ENCODE peak calls at places on chromosomes 2 and 18, in seven cellular contexts. K is bronchial epithelial cell; D is stimulated activated CD8-positive, alpha-beta memory T cell treated with anti-CD3 and anti-CD28 coated beads, Interleukin-4, amount 100 ng/mL, for 1 hour; Q is effector memory CD4-positive, alpha-beta T cell; A is activated CD8-positive, alpha-beta T cell treated with anti-CD3 and anti-CD28 coated beads for 36 hours; T is AG10803; B is anterior cingulate cortex. W is an unnamed sample.

GRCh38 chr2:223916181-223916900 is 28.8 kb downstream of the WDFY1 start:
- DNase-seq in D (no peak), B (no peak), K (no peak), T (no peak), A (no peak), Q (no peak), W (no peak)

GRCh38 chr18:7084766-7085080 is 32.9 kb downstream of the LAMA1 start:
- DNase-seq in D (no peak), K (peak), A (no peak), T (peak), B (no peak), Q (no peak), W (no peak)

GRCh38 chr18:22601481-22601880 is 183.8 kb upstream of the CTAGE1 start:
- DNase-seq in B (no peak), A (no peak), Q (no peak), T (peak), K (no peak), D (no peak), W (no peak)

GRCh38 chr18:2441544-2441943 is 129.8 kb downstream of the METTL4 start:
- DNase-seq in D (no peak), A (no peak), T (peak), K (no peak), Q (no peak), B (no peak), W (no peak)

GRCh38 chr2:239391286-239392071 is 9.3 kb downstream of the HDAC4 start:
- DNase-seq in K (no peak), Q (no peak), D (no peak), A (no peak), T (no peak), B (no peak), W (no peak)

GRCh38 chr2:101124684-101125366 is 26.4 kb downstream of the TBC1D8 start:
- DNase-seq in A (no peak), Q (no peak), B (no peak), D (no peak), K (peak), T (peak), W (no peak)

GRCh38 chr2:234823877-234824376 is 127.9 kb upstream of the SH3BP4 start:
- DNase-seq in K (peak), D (no peak), Q (no peak), B (no peak), A (no peak), T (peak), W (no peak)

GRCh38 chr18:13221821-13222220 is 3.3 kb downstream of the LDLRAD4 start:
- DNase-seq in K (no peak), D (no peak), T (peak), A (no peak), B (no peak), Q (no peak), W (no peak)

GRCh38 chr2:83587309-83587708 is 871.8 kb downstream of the SUCLG1 start:
- DNase-seq in T (no peak), A (no peak), D (no peak), B (no peak), K (peak), Q (no peak), W (no peak)

GRCh38 chr2:173221081-173221695 is 133.5 kb upstream of the CDCA7 start:
- DNase-seq in Q (no peak), T (no peak), K (no peak), A (no peak), B (no peak), D (no peak), W (no peak)

GRCh38 chr2:144516417-144516980 is 3.4 kb downstream of the ZEB2 start:
- DNase-seq in D (no peak), T (peak), K (no peak), B (no peak), Q (no peak), A (peak), W (no peak)

GRCh38 chr2:187612857-187613256 is 58.6 kb upstream of the TFPI start:
- DNase-seq in A (no peak), K (no peak), D (no peak), B (no peak), T (no peak), Q (no peak), W (no peak)

GRCh38 chr2:133500967-133501366 is 67.3 kb downstream of the NCKAP5 start:
- DNase-seq in D (no peak), A (no peak), B (no peak), T (no peak), K (no peak), Q (no peak), W (no peak)

GRCh38 chr2:44932079-44932478 is 9.4 kb upstream of the SIX3 start:
- DNase-seq in D (no peak), T (no peak), B (no peak), Q (no peak), K (no peak), A (no peak), W (no peak)

GRCh38 chr2:14420851-14421250 is 211.7 kb upstream of the LRATD1 start:
- DNase-seq in D (no peak), T (peak), B (no peak), Q (no peak), A (no peak), K (peak), W (no peak)

GRCh38 chr2:100142393-100142792 is at the start of gene AFF3:
- DNase-seq in A (peak), K (no peak), D (no peak), B (no peak), T (no peak), Q (no peak), W (peak)

GRCh38 chr18:34495434-34495833 is 214.7 kb upstream of the DTNA start:
- DNase-seq in K (no peak), A (no peak), Q (no peak), B (no peak), D (no peak), T (no peak), W (no peak)

GRCh38 chr18:61975526-61976326 is 82.9 kb upstream of the RNF152 start:
- DNase-seq in Q (no peak), K (no peak), B (no peak), D (no peak), A (peak), T (no peak), W (peak)

GRCh38 chr2:105538840-105539239 is 140.0 kb upstream of the FHL2 start:
- DNase-seq in B (no peak), T (no peak), K (no peak), D (no peak), A (no peak), Q (no peak), W (no peak)

GRCh38 chr2:130795431-130795830 is 40.1 kb downstream of the AMER3 start:
- DNase-seq in B (no peak), D (no peak), T (no peak), K (peak), Q (no peak), A (no peak), W (no peak)

GRCh38 chr2:8794923-8795825 is 42.2 kb downstream of the KIDINS220 start:
- DNase-seq in K (no peak), B (no peak), T (peak), A (no peak), D (no peak), Q (no peak), W (no peak)

GRCh38 chr2:37829202-37829601 is 95.9 kb upstream of the RMDN2 start:
- DNase-seq in A (no peak), D (no peak), Q (no peak), K (peak), T (peak), B (no peak), W (no peak)

GRCh38 chr2:82256983-82257382 is 1952.4 kb upstream of the LRRTM1 start:
- DNase-seq in D (no peak), T (no peak), Q (no peak), B (no peak), K (no peak), A (no peak), W (no peak)

GRCh38 chr2:215619022-215619958 is 183.4 kb upstream of the FN1 start:
- DNase-seq in T (no peak), K (no peak), Q (no peak), B (no peak), A (peak), D (no peak), W (no peak)

GRCh38 chr18:68721681-68722583 is 7.0 kb upstream of the TMX3 start:
- DNase-seq in K (no peak), A (no peak), B (no peak), D (no peak), Q (no peak), T (no peak), W (peak)

GRCh38 chr2:48589170-48589767 is 28.4 kb upstream of the GTF2A1L start:
- DNase-seq in Q (no peak), K (peak), A (peak), D (no peak), T (peak), B (no peak), W (no peak)

GRCh38 chr18:9697121-9697520 is 11.0 kb upstream of the RAB31 start:
- DNase-seq in T (no peak), A (no peak), Q (no peak), B (no peak), K (no peak), D (no peak), W (no peak)

GRCh38 chr18:445090-445489 is 55.4 kb downstream of the COLEC12 start:
- DNase-seq in Q (no peak), K (no peak), A (no peak), B (no peak), T (no peak), D (no peak), W (no peak)

GRCh38 chr2:136134126-136134525 is 16.2 kb upstream of the CXCR4 start:
- DNase-seq in B (no peak), Q (peak), D (no peak), K (no peak), T (no peak), A (peak), W (peak)

GRCh38 chr18:41955688-41956087 is 654 bp downstream of the PIK3C3 start:
- DNase-seq in D (no peak), B (no peak), Q (no peak), A (no peak), K (peak), T (no peak), W (no peak)

GRCh38 chr2:97739020-97739892 is 25.9 kb downstream of the ZAP70 start:
- DNase-seq in K (no peak), A (no peak), D (no peak), Q (no peak), B (no peak), T (no peak), W (no peak)

GRCh38 chr18:61842146-61842545 is 50.7 kb downstream of the RNF152 start:
- DNase-seq in K (no peak), D (no peak), B (peak), A (no peak), Q (no peak), T (peak), W (no peak)

GRCh38 chr18:27185025-27185763 is at the start of gene CHST9:
- DNase-seq in Q (no peak), T (no peak), B (peak), K (no peak), A (no peak), D (no peak), W (no peak)

W was measured in Jurkat, Clone E6-1.